ENCODE peak calls at places on chromosomes 4 and X, in five cellular contexts. Z, X, W, Q and L are unnamed samples.

GRCh38 chr4:83252782-83253405 is 31.7 kb downstream of the COQ2 start:
- DNase-seq in Z (peak; percentile 67), X (peak; percentile 78), W (peak; percentile 77), Q (peak; percentile 61), L (peak; percentile 48)

GRCh38 chrX:72041901-72042859 is 89.5 kb downstream of the RTL5 start:
- DNase-seq in Q (no peak), X (no peak), Z (no peak), W (no peak), L (no peak)

GRCh38 chr4:40337081-40337480 is 1.9 kb downstream of the CHRNA9 start:
- DNase-seq in W (no peak), Q (no peak), Z (no peak), X (no peak), L (no peak)

GRCh38 chrX:65035451-65035779 is 59.2 kb upstream of the ZC4H2 start:
- DNase-seq in X (no peak), W (no peak), Q (no peak), Z (no peak), L (no peak)

GRCh38 chrX:13699183-13699826 is 10.4 kb downstream of the RAB9A start:
- DNase-seq in Z (no peak), X (no peak), W (no peak), Q (no peak), L (no peak)

GRCh38 chr4:182560358-182560757 is 317.2 kb downstream of the TENM3 start:
- DNase-seq in Q (no peak), Z (no peak), X (no peak), W (no peak), L (no peak)

GRCh38 chr4:10354225-10354624 is 103.0 kb downstream of the ZNF518B start:
- DNase-seq in W (no peak), Z (no peak), X (no peak), Q (no peak), L (no peak)

GRCh38 chrX:150036181-150036580 is 97.9 kb upstream of the EOLA2 start:
- DNase-seq in W (no peak), Q (no peak), Z (no peak), X (no peak), L (no peak)

GRCh38 chr4:139175647-139176298 is 1.2 kb downstream of the ELF2 start:
- DNase-seq in Q (no peak), W (no peak), Z (no peak), X (no peak), L (no peak)

GRCh38 chr4:167775374-167775773 is 317.0 kb upstream of the ANXA10 start:
- DNase-seq in X (no peak), W (no peak), Q (no peak), Z (no peak), L (no peak)

GRCh38 chrX:109270580-109271484 is 211.1 kb downstream of the GUCY2F start:
- DNase-seq in Q (no peak), X (no peak), W (peak; percentile 15), Z (no peak), L (no peak)

GRCh38 chr4:66430856-66431255 is 760.6 kb upstream of the EPHA5 start:
- DNase-seq in Z (no peak), W (no peak), X (no peak), Q (no peak), L (no peak)